ENCODE peak calls at places on chromosomes 5 and 9, in four cellular contexts. J is K562, Z is HCT116, L is HepG2. K is an unnamed sample.

GRCh38 chr5:151467576-151467975 is 20.2 kb downstream of the SLC36A1 start:
- DNase-seq in J (no peak), Z (no peak), L (no peak), K (no peak)

GRCh38 chr5:115423541-115423940 is 121.0 kb downstream of the FEM1C start:
- DNase-seq in J (no peak), Z (no peak), L (no peak), K (no peak)

GRCh38 chr9:12439267-12439666 is 253.9 kb upstream of the TYRP1 start:
- DNase-seq in J (no peak), Z (no peak), L (no peak), K (no peak)

GRCh38 chr9:18394847-18395355 is 79.1 kb upstream of the ADAMTSL1 start:
- DNase-seq in J (no peak), Z (no peak), L (no peak), K (no peak)

GRCh38 chr9:134455951-134456739 is 129.9 kb downstream of the RXRA start:
- DNase-seq in J (peak; percentile 25), Z (peak; percentile 35), L (no peak), K (no peak)

GRCh38 chr9:136244116-136244775 is 1.4 kb downstream of the QSOX2 start:
- DNase-seq in J (peak; percentile 35), Z (no peak), L (peak; percentile 84), K (no peak)

GRCh38 chr9:73023025-73023541 is 70.2 kb upstream of the ALDH1A1 start:
- DNase-seq in J (peak; percentile 72), Z (peak; percentile 62), L (peak; percentile 75), K (peak; percentile 25)

GRCh38 chr5:53779541-53779981 is 219.1 kb downstream of the NDUFS4 start:
- DNase-seq in J (no peak), Z (no peak), L (no peak), K (no peak)

GRCh38 chr5:132868754-132869153 is 2.3 kb downstream of the UQCRQ start:
- DNase-seq in J (no peak), Z (no peak), L (no peak), K (no peak)

GRCh38 chr9:90870646-90871326 is 69.2 kb downstream of the SYK start:
- DNase-seq in J (peak; percentile 54), Z (peak; percentile 27), L (peak; percentile 25), K (peak; percentile 17)

GRCh38 chr5:19369048-19369447 is 619.0 kb downstream of the CDH18 start:
- DNase-seq in J (no peak), Z (no peak), L (no peak), K (no peak)

GRCh38 chr9:92263131-92263530 is 30.4 kb downstream of the IARS1 start:
- DNase-seq in J (no peak), Z (no peak), L (no peak), K (no peak)

GRCh38 chr5:72234265-72234700 is 85.8 kb downstream of the MRPS27 start:
- DNase-seq in J (peak; percentile 87), Z (no peak), L (no peak), K (no peak)

GRCh38 chr9:98989036-98990000 is 45.6 kb downstream of the COL15A1 start:
- DNase-seq in J (no peak), Z (peak; percentile 40), L (peak; percentile 18), K (no peak)

GRCh38 chr5:117160361-117160760 is 585.7 kb upstream of the SEMA6A start:
- DNase-seq in J (no peak), Z (no peak), L (no peak), K (no peak)

GRCh38 chr5:141175933-141176332 is 1.7 kb upstream of the PCDHB8 start:
- DNase-seq in J (no peak), Z (no peak), L (no peak), K (no peak)

GRCh38 chr9:95283678-95284077 is 33.8 kb downstream of the FANCC start:
- DNase-seq in J (no peak), Z (no peak), L (no peak), K (no peak)

GRCh38 chr5:94031631-94032030 is 290.2 kb upstream of the POU5F2 start:
- DNase-seq in J (no peak), Z (no peak), L (no peak), K (no peak)

GRCh38 chr9:21550392-21550791 is 68.3 kb upstream of the IFNE start:
- DNase-seq in J (no peak), Z (no peak), L (no peak), K (no peak)

GRCh38 chr5:143968071-143968878 is 156.3 kb downstream of the HMHB1 start:
- DNase-seq in J (peak; percentile 4), Z (peak; percentile 22), L (peak; percentile 22), K (peak; percentile 48)

GRCh38 chr5:10233505-10233904 is 16.2 kb downstream of the ATPSCKMT start:
- DNase-seq in J (peak; percentile 62), Z (peak; percentile 75), L (peak; percentile 37), K (peak; percentile 27)

GRCh38 chr9:17783227-17783626 is 204.4 kb downstream of the SH3GL2 start:
- DNase-seq in J (no peak), Z (no peak), L (no peak), K (no peak)

GRCh38 chr9:37283730-37284235 is 138.7 kb upstream of the GRHPR start:
- DNase-seq in J (no peak), Z (no peak), L (peak; percentile 4), K (peak; percentile 36)

GRCh38 chr9:34986541-34987047 is 3.0 kb upstream of the DNAJB5 start:
- DNase-seq in J (no peak), Z (no peak), L (no peak), K (no peak)

GRCh38 chr9:123507992-123508391 is 152.0 kb downstream of the CRB2 start:
- DNase-seq in J (no peak), Z (no peak), L (no peak), K (no peak)

GRCh38 chr9:78121488-78121887 is 89.9 kb upstream of the GNAQ start:
- DNase-seq in J (peak; percentile 65), Z (peak; percentile 35), L (peak; percentile 36), K (no peak)

GRCh38 chr5:143033535-143034260 is 263.5 kb downstream of the ARHGAP26 start:
- DNase-seq in J (no peak), Z (peak; percentile 80), L (no peak), K (peak; percentile 89)

GRCh38 chr5:59236448-59236847 is 653.6 kb downstream of the RAB3C start:
- DNase-seq in J (no peak), Z (no peak), L (no peak), K (no peak)

GRCh38 chr5:146109379-146109778 is 4.0 kb upstream of the PLAC8L1 start:
- DNase-seq in J (peak; percentile 4), Z (no peak), L (no peak), K (no peak)

GRCh38 chr5:63958654-63959053 is 3.6 kb downstream of the HTR1A start:
- DNase-seq in J (no peak), Z (no peak), L (no peak), K (no peak)

GRCh38 chr5:63960646-63961045 is 1.6 kb downstream of the HTR1A start:
- DNase-seq in J (no peak), Z (no peak), L (no peak), K (no peak)

GRCh38 chr5:63957617-63958016 is 4.6 kb downstream of the HTR1A start:
- DNase-seq in J (no peak), Z (no peak), L (no peak), K (no peak)

GRCh38 chr5:63961125-63961597 is 1.1 kb downstream of the HTR1A start:
- DNase-seq in J (no peak), Z (no peak), L (no peak), K (no peak)

GRCh38 chr5:63959177-63959982 is 2.9 kb downstream of the HTR1A start:
- DNase-seq in J (no peak), Z (no peak), L (no peak), K (no peak)
- TF ChIP-seq SIN3A in J (no peak), Z (no peak), L (no peak), K (no peak)

DNA sequence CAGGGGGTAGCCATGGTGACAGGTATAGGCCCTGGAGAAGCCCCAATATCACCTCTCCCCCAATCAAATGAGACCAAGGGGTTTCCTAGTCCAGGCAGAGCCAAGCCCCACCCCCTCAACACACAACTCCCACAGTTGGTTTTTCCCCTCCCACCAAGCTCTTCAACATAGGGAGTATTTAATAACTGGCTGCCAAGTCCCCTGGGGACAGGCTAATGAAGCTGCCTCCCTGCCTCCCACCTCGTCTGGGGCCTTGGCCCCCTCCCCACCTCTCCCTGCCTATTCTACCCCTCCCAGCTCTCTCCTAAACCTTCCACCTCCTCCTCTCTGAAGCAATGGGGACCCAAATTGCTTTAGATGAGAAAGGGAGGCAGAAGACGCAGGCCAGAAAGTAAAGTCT is 23.4 kb downstream of the CPLX2 start:
- DNase-seq in J (no peak), Z (no peak), L (no peak), K (no peak)
- TF ChIP-seq TCF7L2 in J (no peak), Z (no peak), L (no peak), K (no peak)

DNA sequence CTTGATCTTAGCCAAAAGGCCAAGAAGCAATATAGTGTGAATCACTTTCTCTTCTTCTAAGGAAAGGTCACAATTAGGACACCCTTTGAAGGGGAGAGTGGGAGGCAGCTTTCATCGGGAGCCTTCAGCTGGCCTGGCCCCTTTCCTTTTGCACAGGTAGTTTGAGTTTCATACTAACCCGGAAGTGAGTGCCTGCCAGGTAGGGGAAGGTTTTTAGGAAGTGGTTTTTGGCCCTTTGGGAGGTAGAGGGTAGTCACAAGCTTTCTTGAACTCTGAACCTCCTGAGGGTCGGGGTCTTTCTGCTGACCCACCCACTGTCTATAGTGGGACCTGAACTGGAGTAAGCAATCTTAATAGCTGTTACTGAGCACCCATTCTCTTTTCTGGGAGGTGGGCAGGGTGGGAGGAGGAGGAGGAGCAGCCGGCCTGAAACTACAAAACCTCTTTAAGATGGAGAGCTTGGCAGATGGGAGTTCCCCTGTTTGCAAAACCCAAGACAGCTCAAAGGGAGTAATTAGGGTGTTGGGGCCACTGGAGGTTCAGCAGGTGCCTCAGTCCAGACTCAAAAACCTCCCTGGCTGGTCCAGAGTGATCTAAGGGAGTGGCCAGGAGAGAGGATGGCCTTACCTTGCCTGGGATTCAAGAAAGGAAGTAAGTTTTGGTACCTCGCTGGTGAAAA is 6.0 kb downstream of the LARP1 start:
- DNase-seq in J (no peak), Z (no peak), L (no peak), K (no peak)
- H3K4me1 ChIP-seq in J (peaks cover 18% of the 10 kb centered on the region), Z (peaks cover 26% of the 10 kb centered on the region), L (peaks cover 78% of the 10 kb centered on the region), K (peaks cover 56% of the 10 kb centered on the region)

GRCh38 chr5:124575731-124576130 is 170.7 kb downstream of the ZNF608 start:
- DNase-seq in J (no peak), Z (no peak), L (no peak), K (no peak)

GRCh38 chr5:124566875-124567450 is 179.5 kb downstream of the ZNF608 start:
- DNase-seq in J (no peak), Z (no peak), L (no peak), K (no peak)

GRCh38 chr5:124574521-124575436 is 171.7 kb downstream of the ZNF608 start:
- DNase-seq in J (no peak), Z (no peak), L (no peak), K (no peak)

GRCh38 chr5:124572973-124573372 is 173.5 kb downstream of the ZNF608 start:
- DNase-seq in J (no peak), Z (no peak), L (no peak), K (no peak)

DNA sequence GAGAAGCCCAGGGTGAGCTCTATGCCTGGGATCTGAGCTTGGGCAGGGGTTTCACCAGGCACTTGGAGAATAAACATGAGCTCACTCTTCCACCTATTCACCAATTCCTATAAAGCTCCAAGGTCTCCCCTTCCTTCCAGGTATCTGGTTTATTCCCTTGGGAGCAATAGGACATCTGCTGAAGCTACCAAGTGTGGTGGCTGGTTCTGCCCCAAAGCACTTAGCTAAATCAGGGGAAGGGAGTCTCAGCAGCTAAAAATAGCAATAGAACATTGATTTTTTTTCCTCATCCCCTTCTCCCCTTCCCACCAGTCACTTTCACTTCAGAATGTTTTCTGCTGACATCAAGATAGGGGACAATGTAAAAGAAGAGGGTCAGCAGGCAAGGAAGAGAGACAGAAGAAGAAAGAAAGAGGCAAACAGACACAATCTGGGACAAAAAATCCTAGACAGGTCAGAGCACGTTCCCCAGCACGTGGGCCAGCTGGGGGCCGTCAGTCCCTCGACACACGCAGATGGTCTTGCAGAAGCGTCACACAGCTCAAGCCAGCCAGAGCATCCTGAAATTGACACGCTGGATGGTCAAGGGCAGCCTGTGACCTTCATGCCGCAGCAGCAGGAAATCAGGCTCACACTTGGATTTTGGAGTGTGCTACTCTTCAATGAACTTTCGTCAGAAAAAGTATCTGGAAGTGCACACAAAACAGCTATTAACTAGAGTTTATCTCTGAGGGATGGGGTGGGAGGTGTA is 176.0 kb downstream of the ZNF608 start:
- DNase-seq in J (no peak), Z (no peak), L (no peak), K (no peak)
- TF ChIP-seq SIN3A in J (no peak), Z (no peak), L (no peak), K (no peak)